ENCODE peak calls at places on chromosomes 11 and 22, in ten cellular contexts. P is fibroblast of lung, Z is transverse colon, E is tibial artery, A is OCI-LY7, Y is pancreas, O is uterus, W is PC-3, X is MM.1S, L is stomach. D is an unnamed sample. For H3K4me1, the result is how much of the 10 kb centered on the place peaks cover.

GRCh38 chr11:12248330-12248729 is 129.0 kb upstream of the PARVA start:
- DNase-seq in L (peak), Z (peak), E (peak), Y (peak), P (peak), W (peak), A (no peak), O (peak), X (no peak), D (no peak)

GRCh38 chr11:130849215-130849568 is 67.1 kb downstream of the SNX19 start:
- DNase-seq in E (peak), W (peak), X (no peak), P (peak), Y (no peak), O (no peak), Z (no peak), L (no peak), A (no peak), D (peak)

GRCh38 chr22:49099496-49100124 is 728.1 kb downstream of the BRD1 start:
- DNase-seq in W (peak), Z (no peak), O (no peak), P (no peak), Y (no peak), X (no peak), A (no peak), E (peak), L (no peak), D (no peak)

GRCh38 chr22:48242461-48242864 is 1480.0 kb downstream of the TBC1D22A start:
- DNase-seq in P (no peak), X (no peak), Z (no peak), L (peak), O (no peak), E (peak), A (no peak), Y (peak), W (no peak), D (no peak)

GRCh38 chr22:48169227-48169626 is 1406.8 kb downstream of the TBC1D22A start:
- DNase-seq in A (no peak), O (no peak), Z (no peak), E (no peak), X (no peak), L (no peak), Y (no peak), P (no peak), W (no peak), D (no peak)

GRCh38 chr11:73980001-73980960 is 2.4 kb downstream of the UCP2 start:
- DNase-seq in Y (peak), L (peak), P (peak), W (peak), A (peak), E (peak), O (no peak), Z (peak), X (peak), D (peak)

GRCh38 chr11:64472593-64473455 is 113.9 kb downstream of the RPS6KA4 start:
- DNase-seq in Z (no peak), X (no peak), A (no peak), L (no peak), O (no peak), E (peak), Y (no peak), P (no peak), W (no peak), D (no peak)

GRCh38 chr11:70348608-70349007 is 49.7 kb upstream of the CTTN start:
- DNase-seq in A (no peak), L (no peak), Y (no peak), X (no peak), Z (no peak), W (no peak), P (no peak), O (no peak), E (no peak), D (no peak)

GRCh38 chr11:19110290-19110689 is 6.7 kb upstream of the ZDHHC13 start:
- DNase-seq in O (no peak), Z (no peak), Y (no peak), W (no peak), P (no peak), E (no peak), L (peak), X (no peak), A (no peak), D (no peak)

GRCh38 chr11:60771146-60771545 is 14.0 kb upstream of the MS4A10 start:
- DNase-seq in Y (peak), P (no peak), X (no peak), O (no peak), E (no peak), W (no peak), Z (no peak), L (no peak), A (no peak), D (no peak)

GRCh38 chr11:114366331-114367243 is 33.7 kb downstream of the C11orf71 start:
- DNase-seq in E (no peak), A (no peak), Z (no peak), P (peak), L (no peak), Y (no peak), O (no peak), X (no peak), W (peak), D (no peak)

GRCh38 chr11:2524446-2525165 is 79.8 kb downstream of the KCNQ1 start:
- DNase-seq in E (peak), W (no peak), X (no peak), A (no peak), P (no peak), L (peak), O (no peak), Y (peak), Z (peak), D (no peak)

GRCh38 chr11:2088746-2089535 is 50.2 kb downstream of the IGF2 start:
- DNase-seq in L (peak), A (no peak), W (peak), O (no peak), Z (no peak), E (no peak), X (no peak), Y (no peak), P (no peak), D (no peak)

GRCh38 chr11:96061730-96062524 is 138.0 kb upstream of the MTMR2 start:
- DNase-seq in X (peak), Z (no peak), L (no peak), W (peak), E (no peak), Y (no peak), A (no peak), P (no peak), O (no peak), D (peak)

GRCh38 chr11:60282291-60282690 is 1.8 kb downstream of the MS4A4A start:
- DNase-seq in Z (no peak), E (no peak), Y (no peak), A (no peak), O (no peak), P (no peak), W (no peak), L (no peak), X (no peak), D (no peak)

DNA sequence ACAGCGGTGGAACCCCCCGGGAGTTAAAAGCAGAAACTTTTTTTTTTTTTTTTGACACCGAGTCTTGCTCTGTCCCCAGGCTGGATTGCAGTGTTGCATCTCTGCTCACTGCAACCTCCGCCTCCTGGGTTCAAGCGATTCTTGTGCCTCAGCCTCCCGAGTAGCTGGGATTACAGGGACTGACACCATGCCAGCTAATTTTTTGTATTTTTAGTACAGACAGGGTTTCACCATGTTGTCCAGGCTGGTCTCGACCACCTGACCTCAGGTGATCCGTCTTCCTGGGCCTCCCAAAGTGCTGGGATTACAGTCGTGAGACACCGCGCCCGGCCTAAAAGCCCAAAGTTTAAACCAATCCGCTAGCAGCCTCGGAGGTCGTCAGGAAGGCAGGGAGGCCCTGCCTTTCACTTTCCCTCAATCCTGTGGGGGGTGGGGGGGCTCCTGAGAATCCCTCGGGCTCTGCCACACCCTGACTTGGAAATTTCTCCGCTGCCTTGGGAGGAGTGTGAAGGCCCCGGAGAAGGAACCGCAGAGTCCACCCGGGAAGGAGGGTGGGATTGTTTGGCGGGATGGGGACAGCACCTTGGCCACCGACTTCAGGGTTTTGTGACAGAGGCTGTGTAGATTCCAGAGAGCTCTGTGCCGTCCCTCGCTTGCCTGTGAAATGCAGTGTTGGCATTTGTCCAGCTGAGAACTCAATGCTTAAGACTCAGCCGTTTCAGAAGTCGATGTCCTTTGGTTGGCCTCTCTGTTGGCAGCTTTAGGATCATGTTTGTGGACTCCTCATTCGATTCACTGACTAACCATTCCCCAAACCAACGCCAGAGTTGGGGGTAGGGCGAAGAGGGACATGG is 1.0 kb downstream of the ARHGAP8 start:
- DNase-seq in O (no peak), W (peak), P (peak), Z (no peak), Y (no peak), A (no peak), X (no peak), E (no peak), L (no peak), D (no peak)
- H3K4me1 ChIP-seq in O (under half), W (under half), P (under half), Z (under half), Y (under half), A (under half), X (under half), E (under half), L (half or more), D (under half)

GRCh38 chr22:21736084-21736642 is 569 bp upstream of the YPEL1 start:
- DNase-seq in W (no peak), Y (no peak), O (peak), E (no peak), L (no peak), X (no peak), A (no peak), P (no peak), Z (no peak), D (no peak)

GRCh38 chr22:21736948-21737347 is 1.4 kb upstream of the YPEL1 start:
- DNase-seq in Y (no peak), X (no peak), Z (no peak), L (no peak), W (no peak), E (no peak), O (no peak), A (no peak), P (no peak), D (no peak)

GRCh38 chr22:21735198-21736083 is at the start of gene YPEL1:
- DNase-seq in X (peak), P (peak), Y (peak), E (peak), Z (peak), L (peak), W (peak), O (peak), A (peak), D (peak)

GRCh38 chr22:21731503-21731902 is 4.1 kb downstream of the YPEL1 start:
- DNase-seq in O (no peak), W (no peak), Y (no peak), A (no peak), L (no peak), Z (no peak), X (no peak), E (no peak), P (no peak), D (no peak)

GRCh38 chr22:21734540-21735197 is 925 bp downstream of the YPEL1 start:
- DNase-seq in W (no peak), E (no peak), P (no peak), A (peak), Z (no peak), L (no peak), O (no peak), X (peak), Y (no peak), D (no peak)
- H3K27ac ChIP-seq in W (no peak), E (peak), P (no peak), A (peak), Z (peak), L (peak), O (peak), X (peak), Y (no peak), D (no peak)

GRCh38 chr22:28108851-28109250 is 189.8 kb upstream of the PITPNB start:
- DNase-seq in Y (no peak), L (no peak), O (no peak), W (no peak), E (no peak), Z (no peak), A (no peak), P (no peak), X (no peak), D (no peak)
- TF ChIP-seq CTCF in Y (no peak), L (no peak), O (no peak), W (no peak), E (no peak), Z (no peak), A (no peak), P (no peak), X (no peak), D (no peak)

DNA sequence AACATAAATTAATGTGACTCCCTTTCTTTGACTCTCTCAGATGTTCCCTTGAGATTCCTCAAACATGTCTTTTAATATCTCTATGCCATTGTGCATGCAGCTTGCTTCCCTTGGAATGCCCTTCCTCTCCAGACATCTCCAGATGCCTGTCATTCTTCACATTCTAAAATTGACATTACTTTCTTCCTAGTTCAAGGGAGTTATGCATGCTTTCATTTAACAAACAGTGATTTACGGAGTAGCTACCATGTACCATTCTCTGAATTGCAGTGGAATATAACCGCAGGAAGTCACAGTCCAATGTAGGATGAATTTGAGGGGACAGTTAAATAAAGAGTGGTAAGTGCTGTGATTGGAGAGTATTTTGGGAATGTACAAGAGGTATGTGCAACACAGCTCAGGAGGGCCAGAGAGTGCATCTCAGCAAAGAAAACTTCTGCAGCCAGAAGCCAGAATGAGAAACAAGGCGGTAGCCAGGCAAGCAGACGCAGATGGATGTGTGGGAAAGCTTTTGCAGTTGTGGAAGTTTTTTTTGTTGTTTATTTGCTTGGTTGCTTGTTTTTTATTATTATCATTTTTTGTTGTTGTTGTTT is 18.7 kb downstream of the MMP10 start:
- DNase-seq in Y (no peak), Z (no peak), O (no peak), L (no peak), P (no peak), W (no peak), A (no peak), E (no peak), X (no peak), D (peak)
- H3K4me1 ChIP-seq in Y (under half), Z (under half), O (under half), L (under half), P (under half), W (under half), A (under half), E (under half), X (under half), D (under half)

GRCh38 chr11:118010738-118011461 is 24.7 kb downstream of the IL10RA start:
- DNase-seq in O (no peak), W (no peak), L (peak), X (peak), E (peak), P (no peak), Z (peak), A (peak), Y (no peak), D (no peak)
- H3K27ac ChIP-seq in O (no peak), W (no peak), L (peak), X (peak), E (no peak), P (no peak), Z (peak), A (peak), Y (no peak), D (no peak)

GRCh38 chr11:72426758-72427157 is 7.6 kb downstream of the CLPB start:
- DNase-seq in X (no peak), A (no peak), Z (no peak), E (no peak), L (no peak), O (no peak), P (no peak), Y (no peak), W (no peak), D (no peak)

GRCh38 chr11:72423840-72424239 is 10.5 kb downstream of the CLPB start:
- DNase-seq in L (no peak), O (no peak), P (no peak), X (no peak), E (no peak), W (no peak), Z (no peak), Y (no peak), A (no peak), D (no peak)

GRCh38 chr11:72425053-72425980 is 9.0 kb downstream of the CLPB start:
- DNase-seq in L (peak), X (no peak), Z (no peak), A (no peak), E (no peak), W (no peak), P (no peak), Y (no peak), O (no peak), D (no peak)

GRCh38 chr11:72429626-72430025 is 4.7 kb downstream of the CLPB start:
- DNase-seq in E (no peak), W (no peak), L (no peak), O (no peak), A (no peak), X (no peak), Y (no peak), P (no peak), Z (no peak), D (no peak)

DNA sequence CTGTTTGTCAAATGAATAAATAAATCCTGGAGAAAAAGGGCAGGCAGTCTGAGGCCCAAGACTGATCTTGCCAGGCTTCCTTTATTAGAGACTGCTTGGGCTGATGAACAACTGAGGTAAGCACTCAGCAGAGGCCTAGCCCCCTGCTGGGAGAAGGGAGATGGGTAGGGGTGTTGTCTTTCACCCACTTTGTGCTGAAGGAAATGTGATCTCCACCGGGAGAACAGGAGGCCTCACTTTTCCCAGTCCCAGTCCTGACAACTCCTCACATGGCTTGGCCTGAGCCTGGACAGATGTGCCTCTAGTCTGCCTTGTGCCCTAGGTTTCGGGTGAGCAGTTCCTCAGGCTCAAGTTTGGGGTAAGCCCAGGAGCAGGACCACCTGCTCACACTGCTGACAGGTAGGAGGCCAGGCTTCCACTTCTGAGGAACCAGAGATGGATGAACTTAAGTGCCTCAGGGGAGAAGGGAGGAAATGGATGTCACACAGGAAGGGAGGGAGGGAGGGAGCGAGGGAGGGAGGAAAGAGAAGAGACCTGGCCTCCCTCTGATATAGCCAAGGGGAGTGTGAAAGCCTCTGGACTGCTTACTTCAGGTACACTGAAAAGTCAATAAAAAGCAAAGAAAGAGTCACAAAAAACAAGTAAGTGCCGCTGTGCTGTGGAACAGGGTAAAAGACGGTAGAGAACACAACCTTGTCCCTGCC is 8.1 kb downstream of the CLPB start:
- DNase-seq in O (no peak), W (no peak), Y (no peak), L (no peak), X (no peak), A (no peak), P (no peak), E (no peak), Z (no peak), D (no peak)
- TF ChIP-seq CTCF in O (no peak), W (no peak), Y (no peak), L (no peak), X (no peak), A (no peak), P (no peak), E (no peak), Z (no peak), D (no peak)

D was measured in foreskin keratinocyte.